ENCODE peak calls at places on chromosomes 4 and X, in nine cellular contexts. One of them, this sample, is unnamed.

GRCh38 chr4:67871867-67872266 is 11.9 kb downstream of the TMPRSS11D start:
- DNase-seq in NCI-H524: peak; percentile 51
- DNase-seq in stimulated activated CD4-positive, alpha-beta T cell treated with anti-CD3 and anti-CD28 coated beads, TNF-alpha, amount 100 ng/mL, for 4 hours: no peak
- DNase-seq in iris pigment epithelial cell: peak; percentile 62
- DNase-seq in activated T-helper 9 cell treated with anti-CD3 and anti-CD28 coated beads, Interleukin-2, amount 50 U/mL, for 16 hours: no peak
- DNase-seq in BE2C: no peak
- DNase-seq in left cardiac atrium: no peak
- DNase-seq in activated T-helper 1 cell treated with anti-CD3 and anti-CD28 coated beads, Interleukin-2, amount 50 U/mL, for 16 hours: no peak
- DNase-seq in BJ: no peak
- DNase-seq in this sample: peak; percentile 59

GRCh38 chr4:7185487-7186030 is 6.8 kb upstream of the SORCS2 start:
- DNase-seq in NCI-H524: no peak
- DNase-seq in stimulated activated CD4-positive, alpha-beta T cell treated with anti-CD3 and anti-CD28 coated beads, TNF-alpha, amount 100 ng/mL, for 4 hours: no peak
- DNase-seq in iris pigment epithelial cell: no peak
- DNase-seq in activated T-helper 9 cell treated with anti-CD3 and anti-CD28 coated beads, Interleukin-2, amount 50 U/mL, for 16 hours: no peak
- DNase-seq in BE2C: peak; percentile 4
- DNase-seq in left cardiac atrium: no peak
- DNase-seq in activated T-helper 1 cell treated with anti-CD3 and anti-CD28 coated beads, Interleukin-2, amount 50 U/mL, for 16 hours: no peak
- DNase-seq in BJ: no peak
- DNase-seq in this sample: no peak

GRCh38 chr4:71456841-71457240 is 118.0 kb downstream of the SLC4A4 start:
- DNase-seq in NCI-H524: no peak
- DNase-seq in stimulated activated CD4-positive, alpha-beta T cell treated with anti-CD3 and anti-CD28 coated beads, TNF-alpha, amount 100 ng/mL, for 4 hours: no peak
- DNase-seq in iris pigment epithelial cell: peak; percentile 68
- DNase-seq in activated T-helper 9 cell treated with anti-CD3 and anti-CD28 coated beads, Interleukin-2, amount 50 U/mL, for 16 hours: no peak
- DNase-seq in BE2C: no peak
- DNase-seq in left cardiac atrium: no peak
- DNase-seq in activated T-helper 1 cell treated with anti-CD3 and anti-CD28 coated beads, Interleukin-2, amount 50 U/mL, for 16 hours: no peak
- DNase-seq in BJ: peak; percentile 66
- DNase-seq in this sample: no peak

GRCh38 chr4:138668309-138668708 is 347.3 kb upstream of the NOCT start:
- DNase-seq in NCI-H524: no peak
- DNase-seq in stimulated activated CD4-positive, alpha-beta T cell treated with anti-CD3 and anti-CD28 coated beads, TNF-alpha, amount 100 ng/mL, for 4 hours: no peak
- DNase-seq in iris pigment epithelial cell: no peak
- DNase-seq in activated T-helper 9 cell treated with anti-CD3 and anti-CD28 coated beads, Interleukin-2, amount 50 U/mL, for 16 hours: no peak
- DNase-seq in BE2C: peak; percentile 15
- DNase-seq in left cardiac atrium: no peak
- DNase-seq in activated T-helper 1 cell treated with anti-CD3 and anti-CD28 coated beads, Interleukin-2, amount 50 U/mL, for 16 hours: no peak
- DNase-seq in BJ: no peak
- DNase-seq in this sample: no peak

GRCh38 chrX:38774249-38774648 is 27.0 kb upstream of the MID1IP1 start:
- DNase-seq in NCI-H524: no peak
- DNase-seq in stimulated activated CD4-positive, alpha-beta T cell treated with anti-CD3 and anti-CD28 coated beads, TNF-alpha, amount 100 ng/mL, for 4 hours: no peak
- DNase-seq in iris pigment epithelial cell: no peak
- DNase-seq in activated T-helper 9 cell treated with anti-CD3 and anti-CD28 coated beads, Interleukin-2, amount 50 U/mL, for 16 hours: no peak
- DNase-seq in BE2C: no peak
- DNase-seq in left cardiac atrium: no peak
- DNase-seq in activated T-helper 1 cell treated with anti-CD3 and anti-CD28 coated beads, Interleukin-2, amount 50 U/mL, for 16 hours: no peak
- DNase-seq in BJ: no peak
- DNase-seq in this sample: no peak

GRCh38 chr4:25180524-25181131 is 20.4 kb upstream of the SEPSECS start:
- DNase-seq in NCI-H524: peak; percentile 44
- DNase-seq in stimulated activated CD4-positive, alpha-beta T cell treated with anti-CD3 and anti-CD28 coated beads, TNF-alpha, amount 100 ng/mL, for 4 hours: no peak
- DNase-seq in iris pigment epithelial cell: peak; percentile 63
- DNase-seq in activated T-helper 9 cell treated with anti-CD3 and anti-CD28 coated beads, Interleukin-2, amount 50 U/mL, for 16 hours: no peak
- DNase-seq in BE2C: peak; percentile 51
- DNase-seq in left cardiac atrium: peak; percentile 25
- DNase-seq in activated T-helper 1 cell treated with anti-CD3 and anti-CD28 coated beads, Interleukin-2, amount 50 U/mL, for 16 hours: no peak
- DNase-seq in BJ: no peak
- DNase-seq in this sample: peak; percentile 86

GRCh38 chr4:65599335-65599734 is 71.0 kb downstream of the EPHA5 start:
- DNase-seq in NCI-H524: no peak
- DNase-seq in stimulated activated CD4-positive, alpha-beta T cell treated with anti-CD3 and anti-CD28 coated beads, TNF-alpha, amount 100 ng/mL, for 4 hours: no peak
- DNase-seq in iris pigment epithelial cell: peak; percentile 38
- DNase-seq in activated T-helper 9 cell treated with anti-CD3 and anti-CD28 coated beads, Interleukin-2, amount 50 U/mL, for 16 hours: no peak
- DNase-seq in BE2C: no peak
- DNase-seq in left cardiac atrium: no peak
- DNase-seq in activated T-helper 1 cell treated with anti-CD3 and anti-CD28 coated beads, Interleukin-2, amount 50 U/mL, for 16 hours: no peak
- DNase-seq in BJ: no peak
- DNase-seq in this sample: no peak

GRCh38 chr4:114277690-114278089 is 298.2 kb upstream of the ARSJ start:
- DNase-seq in NCI-H524: no peak
- DNase-seq in stimulated activated CD4-positive, alpha-beta T cell treated with anti-CD3 and anti-CD28 coated beads, TNF-alpha, amount 100 ng/mL, for 4 hours: no peak
- DNase-seq in iris pigment epithelial cell: peak; percentile 78
- DNase-seq in activated T-helper 9 cell treated with anti-CD3 and anti-CD28 coated beads, Interleukin-2, amount 50 U/mL, for 16 hours: no peak
- DNase-seq in BE2C: no peak
- DNase-seq in left cardiac atrium: no peak
- DNase-seq in activated T-helper 1 cell treated with anti-CD3 and anti-CD28 coated beads, Interleukin-2, amount 50 U/mL, for 16 hours: no peak
- DNase-seq in BJ: no peak
- DNase-seq in this sample: no peak

GRCh38 chr4:154529737-154530136 is 20.5 kb downstream of the PLRG1 start:
- DNase-seq in NCI-H524: no peak
- DNase-seq in stimulated activated CD4-positive, alpha-beta T cell treated with anti-CD3 and anti-CD28 coated beads, TNF-alpha, amount 100 ng/mL, for 4 hours: no peak
- DNase-seq in iris pigment epithelial cell: no peak
- DNase-seq in activated T-helper 9 cell treated with anti-CD3 and anti-CD28 coated beads, Interleukin-2, amount 50 U/mL, for 16 hours: no peak
- DNase-seq in BE2C: no peak
- DNase-seq in left cardiac atrium: no peak
- DNase-seq in activated T-helper 1 cell treated with anti-CD3 and anti-CD28 coated beads, Interleukin-2, amount 50 U/mL, for 16 hours: no peak
- DNase-seq in BJ: no peak
- DNase-seq in this sample: no peak

GRCh38 chr4:7052923-7053715 is 9.9 kb downstream of the TADA2B start:
- DNase-seq in NCI-H524: no peak
- DNase-seq in stimulated activated CD4-positive, alpha-beta T cell treated with anti-CD3 and anti-CD28 coated beads, TNF-alpha, amount 100 ng/mL, for 4 hours: no peak
- DNase-seq in iris pigment epithelial cell: no peak
- DNase-seq in activated T-helper 9 cell treated with anti-CD3 and anti-CD28 coated beads, Interleukin-2, amount 50 U/mL, for 16 hours: no peak
- DNase-seq in BE2C: no peak
- DNase-seq in left cardiac atrium: no peak
- DNase-seq in activated T-helper 1 cell treated with anti-CD3 and anti-CD28 coated beads, Interleukin-2, amount 50 U/mL, for 16 hours: no peak
- DNase-seq in BJ: no peak
- DNase-seq in this sample: no peak

GRCh38 chr4:22522206-22522605 is 6.3 kb upstream of the ADGRA3 start:
- DNase-seq in NCI-H524: no peak
- DNase-seq in stimulated activated CD4-positive, alpha-beta T cell treated with anti-CD3 and anti-CD28 coated beads, TNF-alpha, amount 100 ng/mL, for 4 hours: no peak
- DNase-seq in iris pigment epithelial cell: peak; percentile 43
- DNase-seq in activated T-helper 9 cell treated with anti-CD3 and anti-CD28 coated beads, Interleukin-2, amount 50 U/mL, for 16 hours: no peak
- DNase-seq in BE2C: no peak
- DNase-seq in left cardiac atrium: no peak
- DNase-seq in activated T-helper 1 cell treated with anti-CD3 and anti-CD28 coated beads, Interleukin-2, amount 50 U/mL, for 16 hours: no peak
- DNase-seq in BJ: no peak
- DNase-seq in this sample: no peak

GRCh38 chr4:98528882-98529281 is 129.5 kb downstream of the TSPAN5 start:
- DNase-seq in NCI-H524: no peak
- DNase-seq in stimulated activated CD4-positive, alpha-beta T cell treated with anti-CD3 and anti-CD28 coated beads, TNF-alpha, amount 100 ng/mL, for 4 hours: no peak
- DNase-seq in iris pigment epithelial cell: peak; percentile 35
- DNase-seq in activated T-helper 9 cell treated with anti-CD3 and anti-CD28 coated beads, Interleukin-2, amount 50 U/mL, for 16 hours: no peak
- DNase-seq in BE2C: no peak
- DNase-seq in left cardiac atrium: no peak
- DNase-seq in activated T-helper 1 cell treated with anti-CD3 and anti-CD28 coated beads, Interleukin-2, amount 50 U/mL, for 16 hours: no peak
- DNase-seq in BJ: no peak
- DNase-seq in this sample: no peak

GRCh38 chrX:13120017-13120416 is 75.6 kb upstream of the FAM9C start:
- DNase-seq in NCI-H524: no peak
- DNase-seq in stimulated activated CD4-positive, alpha-beta T cell treated with anti-CD3 and anti-CD28 coated beads, TNF-alpha, amount 100 ng/mL, for 4 hours: no peak
- DNase-seq in iris pigment epithelial cell: peak; percentile 87
- DNase-seq in activated T-helper 9 cell treated with anti-CD3 and anti-CD28 coated beads, Interleukin-2, amount 50 U/mL, for 16 hours: no peak
- DNase-seq in BE2C: no peak
- DNase-seq in left cardiac atrium: peak; percentile 56
- DNase-seq in activated T-helper 1 cell treated with anti-CD3 and anti-CD28 coated beads, Interleukin-2, amount 50 U/mL, for 16 hours: no peak
- DNase-seq in BJ: no peak
- DNase-seq in this sample: no peak

GRCh38 chrX:12974217-12974796 is 603 bp upstream of the TMSB4X start:
- DNase-seq in NCI-H524: peak; percentile 43
- DNase-seq in stimulated activated CD4-positive, alpha-beta T cell treated with anti-CD3 and anti-CD28 coated beads, TNF-alpha, amount 100 ng/mL, for 4 hours: no peak
- DNase-seq in iris pigment epithelial cell: peak; percentile 62
- DNase-seq in activated T-helper 9 cell treated with anti-CD3 and anti-CD28 coated beads, Interleukin-2, amount 50 U/mL, for 16 hours: no peak
- DNase-seq in BE2C: no peak
- DNase-seq in left cardiac atrium: peak; percentile 70
- DNase-seq in activated T-helper 1 cell treated with anti-CD3 and anti-CD28 coated beads, Interleukin-2, amount 50 U/mL, for 16 hours: no peak
- DNase-seq in BJ: no peak
- DNase-seq in this sample: no peak

GRCh38 chr4:26235500-26235899 is 85.3 kb upstream of the RBPJ start:
- DNase-seq in NCI-H524: peak; percentile 96
- DNase-seq in stimulated activated CD4-positive, alpha-beta T cell treated with anti-CD3 and anti-CD28 coated beads, TNF-alpha, amount 100 ng/mL, for 4 hours: no peak
- DNase-seq in iris pigment epithelial cell: peak; percentile 60
- DNase-seq in activated T-helper 9 cell treated with anti-CD3 and anti-CD28 coated beads, Interleukin-2, amount 50 U/mL, for 16 hours: no peak
- DNase-seq in BE2C: no peak
- DNase-seq in left cardiac atrium: peak; percentile 28
- DNase-seq in activated T-helper 1 cell treated with anti-CD3 and anti-CD28 coated beads, Interleukin-2, amount 50 U/mL, for 16 hours: no peak
- DNase-seq in BJ: no peak
- DNase-seq in this sample: no peak

GRCh38 chr4:40335508-40335860 is 351 bp downstream of the CHRNA9 start:
- DNase-seq in NCI-H524: no peak
- DNase-seq in stimulated activated CD4-positive, alpha-beta T cell treated with anti-CD3 and anti-CD28 coated beads, TNF-alpha, amount 100 ng/mL, for 4 hours: no peak
- DNase-seq in iris pigment epithelial cell: peak; percentile 60
- DNase-seq in activated T-helper 9 cell treated with anti-CD3 and anti-CD28 coated beads, Interleukin-2, amount 50 U/mL, for 16 hours: no peak
- DNase-seq in BE2C: no peak
- DNase-seq in left cardiac atrium: no peak
- DNase-seq in activated T-helper 1 cell treated with anti-CD3 and anti-CD28 coated beads, Interleukin-2, amount 50 U/mL, for 16 hours: no peak
- DNase-seq in BJ: peak; percentile 13
- DNase-seq in this sample: no peak

GRCh38 chrX:19758536-19758935 is 128.9 kb downstream of the SH3KBP1 start:
- DNase-seq in NCI-H524: no peak
- DNase-seq in stimulated activated CD4-positive, alpha-beta T cell treated with anti-CD3 and anti-CD28 coated beads, TNF-alpha, amount 100 ng/mL, for 4 hours: no peak
- DNase-seq in iris pigment epithelial cell: no peak
- DNase-seq in activated T-helper 9 cell treated with anti-CD3 and anti-CD28 coated beads, Interleukin-2, amount 50 U/mL, for 16 hours: no peak
- DNase-seq in BE2C: no peak
- DNase-seq in left cardiac atrium: no peak
- DNase-seq in activated T-helper 1 cell treated with anti-CD3 and anti-CD28 coated beads, Interleukin-2, amount 50 U/mL, for 16 hours: no peak
- DNase-seq in BJ: no peak
- DNase-seq in this sample: peak; percentile 61

GRCh38 chrX:4674028-4674782 is 960.8 kb upstream of the PRKX start:
- DNase-seq in NCI-H524: no peak
- DNase-seq in stimulated activated CD4-positive, alpha-beta T cell treated with anti-CD3 and anti-CD28 coated beads, TNF-alpha, amount 100 ng/mL, for 4 hours: no peak
- DNase-seq in iris pigment epithelial cell: no peak
- DNase-seq in activated T-helper 9 cell treated with anti-CD3 and anti-CD28 coated beads, Interleukin-2, amount 50 U/mL, for 16 hours: no peak
- DNase-seq in BE2C: no peak
- DNase-seq in left cardiac atrium: no peak
- DNase-seq in activated T-helper 1 cell treated with anti-CD3 and anti-CD28 coated beads, Interleukin-2, amount 50 U/mL, for 16 hours: no peak
- DNase-seq in BJ: no peak
- DNase-seq in this sample: no peak

This sample was measured in NAMALWA.